ENCODE peak calls at places on chromosomes 16 and 17, in four cellular contexts. One of them, this sample, is unnamed.

GRCh38 chr16:79505344-79505743 is 95.2 kb downstream of the MAF start:
- DNase-seq in EL: no peak
- DNase-seq in T-helper 1 cell: no peak
- DNase-seq in retina: no peak
- DNase-seq in this sample: no peak

GRCh38 chr17:66353937-66354401 is 51.6 kb downstream of the PRKCA start:
- DNase-seq in retina: no peak
- DNase-seq in T-helper 1 cell: no peak
- DNase-seq in EL: peak; percentile 77
- DNase-seq in this sample: peak; percentile 69

GRCh38 chr16:31138621-31139578 is 3.4 kb upstream of the PRSS8 start:
- DNase-seq in T-helper 1 cell: no peak
- DNase-seq in EL: peak; percentile 89
- DNase-seq in retina: no peak
- DNase-seq in this sample: peak; percentile 61

GRCh38 chr17:7263071-7263800 is 958 bp upstream of the CLDN7 start:
- DNase-seq in T-helper 1 cell: no peak
- DNase-seq in retina: peak; percentile 24
- DNase-seq in EL: no peak
- DNase-seq in this sample: no peak

GRCh38 chr17:50259484-50260324 is 14.6 kb upstream of the TMEM92 start:
- DNase-seq in EL: no peak
- DNase-seq in T-helper 1 cell: no peak
- DNase-seq in retina: no peak
- DNase-seq in this sample: no peak

GRCh38 chr17:80252871-80253270 is 7.8 kb upstream of the RNF213 start:
- DNase-seq in EL: no peak
- DNase-seq in retina: peak; percentile 48
- DNase-seq in T-helper 1 cell: peak; percentile 84
- DNase-seq in this sample: peak; percentile 14

GRCh38 chr17:72432881-72433280 is 312.1 kb downstream of the SOX9 start:
- DNase-seq in T-helper 1 cell: no peak
- DNase-seq in retina: no peak
- DNase-seq in EL: no peak
- DNase-seq in this sample: no peak

GRCh38 chr16:1912215-1912543 is 6.0 kb downstream of the HS3ST6 start:
- DNase-seq in retina: no peak
- DNase-seq in EL: no peak
- DNase-seq in T-helper 1 cell: no peak
- DNase-seq in this sample: no peak

GRCh38 chr17:63399856-63400255 is 46.2 kb downstream of the CYB561 start:
- DNase-seq in T-helper 1 cell: no peak
- DNase-seq in retina: peak; percentile 24
- DNase-seq in EL: no peak
- DNase-seq in this sample: no peak

GRCh38 chr17:58637011-58637570 is 54.8 kb downstream of the TEX14 start:
- DNase-seq in T-helper 1 cell: no peak
- DNase-seq in EL: no peak
- DNase-seq in retina: no peak
- DNase-seq in this sample: no peak

GRCh38 chr16:49622084-49622390 is 233.9 kb downstream of the ZNF423 start:
- DNase-seq in retina: no peak
- DNase-seq in EL: no peak
- DNase-seq in T-helper 1 cell: no peak
- DNase-seq in this sample: no peak

GRCh38 chr16:106623-107324 is 28.7 kb downstream of the MPG start:
- DNase-seq in EL: peak; percentile 76
- DNase-seq in T-helper 1 cell: peak; percentile 31
- DNase-seq in retina: peak; percentile 80
- DNase-seq in this sample: peak; percentile 86